ENCODE peak calls at places on chromosomes 1 and 21, in four cellular contexts. Q is H1, N is HepG2, W is GM12878. C is an unnamed sample.

GRCh38 chr1:85824066-85824835 is 116.0 kb upstream of the ZNHIT6 start:
- DNase-seq in N (no peak), Q (no peak), W (no peak), C (no peak)

GRCh38 chr1:202034683-202035462 is 24.5 kb downstream of the ELF3 start:
- DNase-seq in W (peak; percentile 35), N (peak; percentile 93), Q (peak; percentile 41), C (peak; percentile 49)

GRCh38 chr1:179709841-179710329 is 33.2 kb upstream of the FAM163A start:
- DNase-seq in W (peak; percentile 30), N (no peak), Q (no peak), C (no peak)

GRCh38 chr1:43147625-43148319 is 24.3 kb downstream of the EBNA1BP2 start:
- DNase-seq in W (no peak), N (peak; percentile 6), Q (peak; percentile 94), C (peak; percentile 67)

GRCh38 chr1:235583511-235584001 is 66.0 kb downstream of the GNG4 start:
- DNase-seq in Q (no peak), W (no peak), N (no peak), C (no peak)

GRCh38 chr1:204520834-204521709 is 4.9 kb downstream of the MDM4 start:
- DNase-seq in N (no peak), Q (no peak), W (peak; percentile 82), C (peak; percentile 50)

GRCh38 chr1:155513300-155513926 is 49.2 kb downstream of the ASH1L start:
- DNase-seq in Q (no peak), W (no peak), N (no peak), C (no peak)

GRCh38 chr1:33378976-33379375 is 51.9 kb downstream of the PHC2 start:
- DNase-seq in Q (no peak), N (no peak), W (peak; percentile 25), C (no peak)

GRCh38 chr1:9119745-9120144 is 9.2 kb downstream of the GPR157 start:
- DNase-seq in W (peak; percentile 69), N (no peak), Q (no peak), C (no peak)

GRCh38 chr1:24096737-24097103 is 15.2 kb downstream of the MYOM3 start:
- DNase-seq in W (no peak), Q (no peak), N (no peak), C (no peak)

GRCh38 chr1:24098907-24099637 is 12.9 kb downstream of the MYOM3 start:
- DNase-seq in W (no peak), Q (no peak), N (no peak), C (no peak)

GRCh38 chr1:24096009-24096736 is 15.8 kb downstream of the MYOM3 start:
- DNase-seq in W (no peak), Q (no peak), N (no peak), C (no peak)

GRCh38 chr1:24098102-24098501 is 13.8 kb downstream of the MYOM3 start:
- DNase-seq in N (no peak), Q (no peak), W (no peak), C (no peak)

GRCh38 chr1:24097663-24098062 is 14.3 kb downstream of the MYOM3 start:
- DNase-seq in N (no peak), W (no peak), Q (no peak), C (no peak)
- TF ChIP-seq HDAC6 in N (no peak), W (no peak), Q (no peak), C (no peak)

GRCh38 chr1:55888685-55889317 is 673.6 kb upstream of the USP24 start:
- DNase-seq in N (no peak), W (no peak), Q (no peak), C (no peak)
- TF ChIP-seq POLR2AphosphoS5 in N (no peak), W (no peak), Q (no peak), C (no peak)

GRCh38 chr1:207948536-207949250 is 37.8 kb upstream of the CD34 start:
- DNase-seq in N (no peak), Q (no peak), W (no peak), C (no peak)

GRCh38 chr1:207949571-207950195 is 38.8 kb upstream of the CD34 start:
- DNase-seq in Q (no peak), W (no peak), N (no peak), C (no peak)

GRCh38 chr1:207941664-207942063 is 30.7 kb upstream of the CD34 start:
- DNase-seq in Q (no peak), W (no peak), N (no peak), C (no peak)

GRCh38 chr1:207944571-207944970 is 33.6 kb upstream of the CD34 start:
- DNase-seq in W (no peak), N (no peak), Q (no peak), C (no peak)
- TF ChIP-seq HDAC6 in W (no peak), N (no peak), Q (no peak), C (no peak)

GRCh38 chr21:37904879-37905278 is 11.4 kb downstream of the KCNJ6 start:
- DNase-seq in N (no peak), W (no peak), Q (no peak), C (no peak)
- TF ChIP-seq POLR2AphosphoS5 in N (no peak), W (no peak), Q (no peak), C (no peak)

DNA sequence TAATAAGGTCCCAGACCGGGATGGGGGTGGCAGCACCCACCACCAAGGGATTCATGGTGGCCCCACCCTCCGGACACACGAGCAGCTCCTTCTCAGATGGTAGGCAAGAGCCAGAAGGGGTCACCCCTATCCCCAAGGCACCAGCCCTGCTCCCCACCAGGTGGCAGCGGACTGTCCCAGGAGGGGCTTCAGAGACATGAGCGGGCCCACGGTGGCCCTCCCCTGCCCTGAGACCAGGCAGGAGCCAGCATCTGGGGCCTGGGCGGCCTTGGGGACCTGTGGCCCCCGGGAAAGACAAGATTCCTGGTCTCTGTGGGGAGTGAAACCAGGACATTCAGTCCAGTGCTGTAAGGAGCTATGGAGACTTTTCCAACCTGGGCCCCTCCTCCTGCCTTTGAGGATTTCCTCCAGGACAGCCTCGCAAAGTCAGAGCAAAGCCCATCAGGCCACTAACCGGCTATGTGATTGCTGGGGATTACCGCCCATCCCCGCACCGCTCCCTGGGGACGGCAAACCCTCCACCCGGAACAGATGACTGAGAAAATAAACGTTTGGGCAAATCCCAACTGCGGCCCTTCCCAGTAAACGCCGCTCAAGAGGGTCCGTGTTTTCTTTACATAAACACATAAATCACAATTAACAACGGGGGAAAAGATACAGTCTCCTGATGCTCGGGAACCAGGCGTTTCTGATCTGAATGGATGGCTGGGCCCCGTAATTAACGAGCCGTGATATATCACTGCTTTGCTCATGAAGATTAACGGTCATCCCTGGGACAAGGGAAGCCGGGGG is 50.9 kb upstream of the ARHGEF16 start:
- DNase-seq in Q (peak; percentile 25), N (peak; percentile 11), W (no peak), C (no peak)
- TF ChIP-seq HDAC6 in Q (no peak), N (no peak), W (no peak), C (no peak)

DNA sequence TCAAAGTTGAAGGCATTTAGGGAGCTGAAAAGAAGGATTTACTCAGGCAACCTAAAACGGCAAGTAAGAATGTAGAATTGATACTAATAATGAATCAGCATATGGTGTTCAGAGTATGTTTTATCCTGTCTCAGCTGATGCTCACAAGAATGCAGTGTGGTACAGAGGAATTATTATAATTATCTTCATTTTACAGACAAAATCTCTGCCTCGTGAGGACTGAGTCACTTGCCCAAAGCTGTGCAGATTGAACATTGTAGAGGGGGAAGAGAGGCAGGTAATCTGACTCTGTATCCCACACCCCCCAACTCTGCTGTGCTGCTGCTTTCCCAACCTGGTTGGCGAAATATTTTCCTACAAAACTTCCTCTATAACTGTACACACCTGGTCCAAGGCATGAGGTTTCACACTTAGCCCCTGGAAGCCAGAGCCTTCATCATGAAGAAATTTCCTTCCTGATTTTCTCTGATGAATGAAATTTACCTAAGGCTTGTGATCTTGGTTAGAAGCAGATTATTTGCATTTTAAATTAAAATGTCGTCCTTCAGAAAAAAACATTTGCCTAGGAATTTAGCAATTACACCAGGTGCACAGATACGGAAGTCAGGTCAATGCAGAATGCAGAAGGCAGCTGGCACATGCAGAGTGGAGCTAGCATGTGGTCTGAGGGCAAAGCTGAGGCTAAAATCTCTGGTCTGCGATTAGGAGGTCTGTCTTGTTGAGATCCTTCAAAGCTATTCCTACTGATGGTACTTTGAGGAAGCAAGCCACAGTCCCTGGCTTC is 52.8 kb downstream of the DPT start:
- DNase-seq in W (no peak), Q (no peak), N (no peak), C (no peak)
- TF ChIP-seq POLR2AphosphoS5 in W (no peak), Q (no peak), N (no peak), C (no peak)

DNA sequence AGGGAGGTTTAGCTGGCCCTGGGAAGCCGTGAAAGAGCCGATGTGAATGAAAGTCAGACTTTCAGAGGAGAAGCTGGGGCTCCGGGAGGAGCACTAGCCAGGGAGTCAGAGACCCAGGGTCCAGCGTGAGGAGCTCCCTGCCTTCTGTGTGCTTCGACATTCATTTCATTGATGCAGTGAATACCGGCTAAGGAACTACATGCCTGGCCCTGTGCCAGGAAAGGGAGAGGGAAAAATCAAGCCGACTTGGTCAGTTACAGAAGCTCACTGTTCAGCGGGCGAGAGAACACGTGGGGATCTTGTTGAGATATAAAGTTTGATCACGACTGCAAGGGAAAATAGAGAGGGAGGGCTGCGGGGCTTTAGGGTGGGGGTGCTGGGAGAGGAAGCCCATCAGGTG is 76.7 kb upstream of the RUNX3 start:
- DNase-seq in Q (no peak), W (no peak), N (no peak), C (no peak)
- TF ChIP-seq HDAC6 in Q (no peak), W (no peak), N (no peak), C (no peak)

DNA sequence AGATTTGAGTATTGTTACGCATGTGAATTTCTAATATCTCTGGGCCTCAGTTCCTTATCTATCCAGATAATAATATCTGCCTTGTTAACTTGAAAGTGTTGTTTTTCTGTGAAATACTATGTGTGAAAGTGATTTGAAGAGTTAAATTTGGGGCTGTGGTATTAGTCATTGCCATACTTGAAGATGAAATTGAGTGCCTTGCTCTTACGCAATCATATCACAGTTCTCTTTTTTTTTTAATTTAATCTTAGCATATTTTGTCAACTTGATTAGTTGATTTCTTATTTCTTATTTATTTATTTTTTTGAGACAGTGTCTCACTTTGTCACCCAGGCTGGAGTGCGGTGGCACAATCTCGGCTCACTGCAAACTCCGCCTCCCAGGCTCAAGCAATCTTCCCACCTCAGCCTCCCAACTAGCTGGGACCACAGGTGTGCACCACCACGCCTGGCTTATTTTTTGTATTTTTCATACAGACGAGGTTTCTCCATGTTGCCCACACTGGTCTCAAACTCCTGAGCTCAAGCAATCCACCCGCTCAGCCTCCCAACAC is 31.0 kb downstream of the AGO4 start:
- DNase-seq in N (no peak), W (no peak), Q (no peak), C (no peak)
- TF ChIP-seq POLR2AphosphoS5 in N (no peak), W (no peak), Q (no peak), C (no peak)

GRCh38 chr1:185567438-185567837 is 166.8 kb upstream of the HMCN1 start:
- DNase-seq in N (no peak), Q (no peak), W (no peak), C (no peak)
- TF ChIP-seq HDAC6 in N (no peak), Q (no peak), W (no peak), C (no peak)